ENCODE peak calls at places on chromosomes 13 and 19, in five cellular contexts. B is breast epithelium, W is heart left ventricle, D is IMR-90, O is BJ. U is an unnamed sample.
A peak's percentile ranks its signal among the peaks of the same experiment; 100 is the strongest.

GRCh38 chr13:97962887-97963286 is 9.4 kb downstream of the IPO5 start:
- DNase-seq in B (no peak), W (no peak), D (no peak), O (no peak), U (no peak)

GRCh38 chr13:65926750-65927171 is 1303.4 kb downstream of the PCDH9 start:
- DNase-seq in B (no peak), W (peak; percentile 41), D (no peak), O (no peak), U (peak; percentile 44)

GRCh38 chr13:86567119-86567518 is 767.9 kb upstream of the SLITRK6 start:
- DNase-seq in B (no peak), W (no peak), D (no peak), O (no peak), U (no peak)

GRCh38 chr19:22733691-22734090 is 50.3 kb downstream of the ZNF99 start:
- DNase-seq in B (no peak), W (no peak), D (no peak), O (no peak), U (no peak)

GRCh38 chr13:113028336-113029060 is 59.5 kb downstream of the MCF2L start:
- DNase-seq in B (no peak), W (no peak), D (no peak), O (no peak), U (no peak)

GRCh38 chr13:52738719-52739467 is 727 bp downstream of the CNMD start:
- DNase-seq in B (no peak), W (no peak), D (no peak), O (no peak), U (no peak)

GRCh38 chr19:39173502-39173991 is 23.2 kb upstream of the NCCRP1 start:
- DNase-seq in B (no peak), W (no peak), D (no peak), O (no peak), U (no peak)

GRCh38 chr13:112977525-112977924 is 8.5 kb downstream of the MCF2L start:
- DNase-seq in B (no peak), W (no peak), D (no peak), O (no peak), U (no peak)

GRCh38 chr13:65265988-65266387 is 1964.1 kb downstream of the PCDH9 start:
- DNase-seq in B (no peak), W (no peak), D (no peak), O (no peak), U (no peak)

GRCh38 chr19:56294557-56294956 is 20.1 kb downstream of the ZSCAN5A start:
- DNase-seq in B (no peak), W (no peak), D (peak; percentile 15), O (no peak), U (no peak)

GRCh38 chr19:55080121-55080914 is 4.6 kb downstream of the EPS8L1 start:
- DNase-seq in B (peak; percentile 77), W (peak; percentile 74), D (peak; percentile 55), O (no peak), U (no peak)

GRCh38 chr19:1590641-1591397 is 1.8 kb downstream of the MBD3 start:
- DNase-seq in B (no peak), W (no peak), D (no peak), O (no peak), U (no peak)

GRCh38 chr19:21532904-21533303 is 27.5 kb downstream of the ZNF429 start:
- DNase-seq in B (no peak), W (no peak), D (no peak), O (no peak), U (no peak)

GRCh38 chr13:42405665-42406390 is 133.9 kb downstream of the AKAP11 start:
- DNase-seq in B (no peak), W (no peak), D (peak; percentile 8), O (no peak), U (no peak)

GRCh38 chr13:76637651-76638111 is 248.5 kb downstream of the KCTD12 start:
- DNase-seq in B (no peak), W (no peak), D (peak; percentile 1), O (peak; percentile 71), U (no peak)

GRCh38 chr13:22897571-22898314 is 283.0 kb upstream of the SGCG start:
- DNase-seq in B (no peak), W (no peak), D (no peak), O (no peak), U (no peak)

GRCh38 chr19:4624301-4624700 is 15.0 kb upstream of the TNFAIP8L1 start:
- DNase-seq in B (no peak), W (no peak), D (no peak), O (no peak), U (no peak)

GRCh38 chr19:39405261-39405912 is 1.3 kb upstream of the ZFP36 start:
- DNase-seq in B (no peak), W (no peak), D (no peak), O (no peak), U (no peak)

GRCh38 chr13:112821340-112822055 is 131.7 kb downstream of the ATP11A start:
- DNase-seq in B (no peak), W (no peak), D (peak; percentile 9), O (peak; percentile 11), U (no peak)

GRCh38 chr13:52162279-52163101 is 3.1 kb upstream of the NEK3 start:
- DNase-seq in B (no peak), W (no peak), D (peak; percentile 70), O (no peak), U (no peak)

GRCh38 chr13:28035146-28035782 is 46.8 kb upstream of the URAD start:
- DNase-seq in B (no peak), W (no peak), D (peak; percentile 13), O (no peak), U (no peak)

GRCh38 chr19:38277969-38278680 is 13.8 kb downstream of the SPINT2 start:
- DNase-seq in B (no peak), W (peak; percentile 86), D (peak; percentile 35), O (peak; percentile 63), U (peak; percentile 88)

GRCh38 chr19:43699506-43700367 is 16.1 kb upstream of the IRGC start:
- DNase-seq in B (no peak), W (peak; percentile 44), D (peak; percentile 28), O (no peak), U (peak; percentile 81)

GRCh38 chr19:45670670-45671453 is 2.8 kb downstream of the GIPR start:
- DNase-seq in B (peak; percentile 83), W (peak; percentile 61), D (peak; percentile 72), O (no peak), U (peak; percentile 89)

GRCh38 chr19:18397242-18398202 is at the start of gene LRRC25:
- DNase-seq in B (no peak), W (peak; percentile 71), D (no peak), O (no peak), U (no peak)

GRCh38 chr13:57629391-57629804 is 2.1 kb upstream of the PCDH17 start:
- DNase-seq in B (peak; percentile 49), W (peak; percentile 31), D (no peak), O (no peak), U (peak; percentile 49)

GRCh38 chr19:9407827-9408226 is 27.5 kb downstream of the ZNF266 start:
- DNase-seq in B (no peak), W (no peak), D (no peak), O (no peak), U (no peak)

GRCh38 chr19:55696301-55697068 is 21.5 kb downstream of the EPN1 start:
- DNase-seq in B (no peak), W (no peak), D (no peak), O (no peak), U (peak; percentile 50)

GRCh38 chr13:76610819-76611415 is 275.3 kb downstream of the KCTD12 start:
- DNase-seq in B (no peak), W (no peak), D (no peak), O (no peak), U (no peak)

GRCh38 chr19:46659151-46660007 is 1.6 kb downstream of the DACT3 start:
- DNase-seq in B (no peak), W (peak; percentile 76), D (no peak), O (no peak), U (peak; percentile 72)

GRCh38 chr13:27171244-27171829 is at the start of gene USP12:
- DNase-seq in B (peak; percentile 53), W (peak; percentile 42), D (peak; percentile 22), O (no peak), U (peak; percentile 84)

GRCh38 chr13:107379398-107380155 is 811.6 kb upstream of the ARGLU1 start:
- DNase-seq in B (no peak), W (no peak), D (no peak), O (no peak), U (no peak)

GRCh38 chr13:93982189-93982918 is 497.1 kb downstream of the DCT start:
- DNase-seq in B (no peak), W (no peak), D (no peak), O (no peak), U (no peak)

GRCh38 chr19:43445426-43445825 is 20.0 kb downstream of the LYPD3 start:
- DNase-seq in B (no peak), W (no peak), D (no peak), O (no peak), U (no peak)

GRCh38 chr13:113561417-113562084 is 23.0 kb upstream of the TFDP1 start:
- DNase-seq in B (peak; percentile 34), W (no peak), D (no peak), O (no peak), U (no peak)

DNA sequence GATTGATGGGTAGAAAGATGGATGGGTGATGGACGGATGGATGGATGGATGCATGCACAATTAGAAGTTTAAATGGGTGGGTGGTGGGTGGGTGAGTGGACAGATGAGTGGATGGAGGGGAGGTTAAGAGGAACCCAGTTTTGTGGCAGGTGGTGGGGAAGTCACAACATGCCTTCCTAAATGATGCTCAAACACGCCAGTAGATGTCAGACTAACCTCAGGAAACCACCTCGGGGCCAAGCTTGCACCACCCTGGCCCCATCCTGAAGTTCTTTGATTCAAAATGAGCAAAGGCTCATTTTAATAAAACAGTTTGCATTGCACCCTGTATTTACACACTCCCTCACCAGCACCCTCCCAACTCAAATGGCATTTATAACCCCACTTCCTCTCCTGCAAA is 91.3 kb upstream of the CACNA1A start:
- DNase-seq in B (no peak), W (peak; percentile 43), D (peak; percentile 74), O (no peak), U (peak; percentile 67)
- H3K27me3 ChIP-seq in B (no peaks in the 10 kb centered on the region), W (peaks cover 18% of the 10 kb centered on the region), D (no peaks in the 10 kb centered on the region), O (no peaks in the 10 kb centered on the region), U (no peaks in the 10 kb centered on the region)

GRCh38 chr19:7366701-7367420 is 18.1 kb downstream of the ARHGEF18 start:
- DNase-seq in B (no peak), W (no peak), D (peak; percentile 33), O (no peak), U (peak; percentile 23)
- H3K27me3 ChIP-seq in B (no peaks in the 10 kb centered on the region), W (no peaks in the 10 kb centered on the region), D (peaks cover 1% of the 10 kb centered on the region), O (peaks cover 2% of the 10 kb centered on the region), U (no peaks in the 10 kb centered on the region)

GRCh38 chr13:29892149-29892548 is 41.7 kb upstream of the UBL3 start:
- DNase-seq in B (no peak), W (no peak), D (no peak), O (no peak), U (no peak)
- H3K27me3 ChIP-seq in B (no peaks in the 10 kb centered on the region), W (no peaks in the 10 kb centered on the region), D (no peaks in the 10 kb centered on the region), O (no peaks in the 10 kb centered on the region), U (no peaks in the 10 kb centered on the region)

GRCh38 chr19:41935781-41936415 is 7.6 kb upstream of the ERFL start:
- DNase-seq in B (no peak), W (no peak), D (no peak), O (no peak), U (no peak)

GRCh38 chr19:41936416-41936850 is 8.2 kb upstream of the ERFL start:
- DNase-seq in B (no peak), W (no peak), D (no peak), O (no peak), U (no peak)

GRCh38 chr19:41937525-41937924 is 9.3 kb upstream of the ERFL start:
- DNase-seq in B (no peak), W (no peak), D (no peak), O (no peak), U (no peak)

GRCh38 chr19:41937976-41938375 is 9.7 kb upstream of the ERFL start:
- DNase-seq in B (no peak), W (no peak), D (no peak), O (no peak), U (no peak)

GRCh38 chr19:41936961-41937360 is 8.7 kb upstream of the ERFL start:
- DNase-seq in B (no peak), W (no peak), D (no peak), O (no peak), U (no peak)
- H3K27me3 ChIP-seq in B (peaks cover 2% of the 10 kb centered on the region), W (peaks cover 57% of the 10 kb centered on the region), D (peaks cover 44% of the 10 kb centered on the region), O (peaks cover 16% of the 10 kb centered on the region), U (no peaks in the 10 kb centered on the region)